ENCODE peak calls at places on chromosome 4, in six cellular contexts. One of them, this sample, is unnamed.

GRCh38 chr4:168585168-168586091 is 88.6 kb downstream of the PALLD start:
- DNase-seq in endothelial cell of umbilical vein: peak
- DNase-seq in WTC11: peak
- DNase-seq in H1: peak
- DNase-seq in K562: peak
- DNase-seq in HepG2: peak
- DNase-seq in this sample: peak

GRCh38 chr4:129387666-129388065 is 291.7 kb downstream of the C4orf33 start:
- DNase-seq in endothelial cell of umbilical vein: no peak
- DNase-seq in WTC11: no peak
- DNase-seq in H1: no peak
- DNase-seq in K562: no peak
- DNase-seq in HepG2: no peak
- DNase-seq in this sample: no peak

GRCh38 chr4:165684177-165684870 is 188.7 kb upstream of the TLL1 start:
- DNase-seq in endothelial cell of umbilical vein: peak
- DNase-seq in WTC11: no peak
- DNase-seq in H1: no peak
- DNase-seq in K562: no peak
- DNase-seq in HepG2: no peak
- DNase-seq in this sample: no peak

GRCh38 chr4:95290702-95291101 is 258.1 kb downstream of the UNC5C start:
- DNase-seq in endothelial cell of umbilical vein: no peak
- DNase-seq in WTC11: no peak
- DNase-seq in H1: no peak
- DNase-seq in K562: no peak
- DNase-seq in HepG2: no peak
- DNase-seq in this sample: no peak

GRCh38 chr4:40672528-40673522 is 43.2 kb upstream of the RBM47 start:
- DNase-seq in endothelial cell of umbilical vein: peak
- DNase-seq in WTC11: peak
- DNase-seq in H1: peak
- DNase-seq in K562: peak
- DNase-seq in HepG2: peak
- DNase-seq in this sample: peak

GRCh38 chr4:158496030-158496741 is 25.5 kb upstream of the RXFP1 start:
- DNase-seq in endothelial cell of umbilical vein: peak
- DNase-seq in WTC11: peak
- DNase-seq in H1: peak
- DNase-seq in K562: peak
- DNase-seq in HepG2: peak
- DNase-seq in this sample: peak

GRCh38 chr4:126991965-126992364 is 640.8 kb upstream of the INTU start:
- DNase-seq in endothelial cell of umbilical vein: no peak
- DNase-seq in WTC11: no peak
- DNase-seq in H1: no peak
- DNase-seq in K562: no peak
- DNase-seq in HepG2: no peak
- DNase-seq in this sample: no peak

GRCh38 chr4:95729596-95729995 is 110.3 kb upstream of the PDHA2 start:
- DNase-seq in endothelial cell of umbilical vein: no peak
- DNase-seq in WTC11: peak
- DNase-seq in H1: no peak
- DNase-seq in K562: no peak
- DNase-seq in HepG2: no peak
- DNase-seq in this sample: no peak

GRCh38 chr4:72218953-72219352 is 187.2 kb downstream of the NPFFR2 start:
- DNase-seq in endothelial cell of umbilical vein: no peak
- DNase-seq in WTC11: no peak
- DNase-seq in H1: no peak
- DNase-seq in K562: no peak
- DNase-seq in HepG2: no peak
- DNase-seq in this sample: no peak

GRCh38 chr4:85210353-85210752 is 243.9 kb upstream of the WDFY3 start:
- DNase-seq in endothelial cell of umbilical vein: no peak
- DNase-seq in WTC11: no peak
- DNase-seq in H1: no peak
- DNase-seq in K562: no peak
- DNase-seq in HepG2: no peak
- DNase-seq in this sample: peak

GRCh38 chr4:75980576-75980975 is 10.2 kb downstream of the SDAD1 start:
- DNase-seq in endothelial cell of umbilical vein: no peak
- DNase-seq in WTC11: no peak
- DNase-seq in H1: no peak
- DNase-seq in K562: no peak
- DNase-seq in HepG2: no peak
- DNase-seq in this sample: no peak

GRCh38 chr4:112036881-112037280 is 108.4 kb upstream of the FAM241A start:
- DNase-seq in endothelial cell of umbilical vein: no peak
- DNase-seq in WTC11: no peak
- DNase-seq in H1: no peak
- DNase-seq in K562: no peak
- DNase-seq in HepG2: no peak
- DNase-seq in this sample: no peak

GRCh38 chr4:77040265-77040664 is 35.5 kb downstream of the CCNI start:
- DNase-seq in endothelial cell of umbilical vein: peak
- DNase-seq in WTC11: no peak
- DNase-seq in H1: no peak
- DNase-seq in K562: no peak
- DNase-seq in HepG2: no peak
- DNase-seq in this sample: no peak

GRCh38 chr4:86596802-86597201 is 2.7 kb downstream of the PTPN13 start:
- DNase-seq in endothelial cell of umbilical vein: no peak
- DNase-seq in WTC11: no peak
- DNase-seq in H1: no peak
- DNase-seq in K562: no peak
- DNase-seq in HepG2: no peak
- DNase-seq in this sample: no peak

GRCh38 chr4:41784191-41784979 is 35.9 kb upstream of the PHOX2B start:
- DNase-seq in endothelial cell of umbilical vein: no peak
- DNase-seq in WTC11: no peak
- DNase-seq in H1: no peak
- DNase-seq in K562: no peak
- DNase-seq in HepG2: no peak
- DNase-seq in this sample: no peak

GRCh38 chr4:15506464-15506863 is 36.8 kb downstream of the CC2D2A start:
- DNase-seq in endothelial cell of umbilical vein: peak
- DNase-seq in WTC11: no peak
- DNase-seq in H1: no peak
- DNase-seq in K562: no peak
- DNase-seq in HepG2: no peak
- DNase-seq in this sample: no peak

GRCh38 chr4:38868055-38868965 is 704 bp downstream of the FAM114A1 start:
- DNase-seq in endothelial cell of umbilical vein: peak
- DNase-seq in WTC11: peak
- DNase-seq in H1: no peak
- DNase-seq in K562: no peak
- DNase-seq in HepG2: no peak
- DNase-seq in this sample: no peak

GRCh38 chr4:139599594-139600374 is 43.8 kb upstream of the SETD7 start:
- DNase-seq in endothelial cell of umbilical vein: peak
- DNase-seq in WTC11: no peak
- DNase-seq in H1: no peak
- DNase-seq in K562: no peak
- DNase-seq in HepG2: peak
- DNase-seq in this sample: peak

GRCh38 chr4:71270901-71271300 is 67.9 kb upstream of the SLC4A4 start:
- DNase-seq in endothelial cell of umbilical vein: peak
- DNase-seq in WTC11: peak
- DNase-seq in H1: no peak
- DNase-seq in K562: peak
- DNase-seq in HepG2: peak
- DNase-seq in this sample: peak

GRCh38 chr4:140244328-140244727 is 90.3 kb upstream of the MAML3 start:
- DNase-seq in endothelial cell of umbilical vein: no peak
- DNase-seq in WTC11: no peak
- DNase-seq in H1: no peak
- DNase-seq in K562: no peak
- DNase-seq in HepG2: no peak
- DNase-seq in this sample: no peak

GRCh38 chr4:111283066-111283677 is 660.3 kb upstream of the PITX2 start:
- DNase-seq in endothelial cell of umbilical vein: peak
- DNase-seq in WTC11: peak
- DNase-seq in H1: peak
- DNase-seq in K562: peak
- DNase-seq in HepG2: peak
- DNase-seq in this sample: peak

GRCh38 chr4:138259801-138260200 is 17.7 kb upstream of the SLC7A11 start:
- DNase-seq in endothelial cell of umbilical vein: peak
- DNase-seq in WTC11: no peak
- DNase-seq in H1: no peak
- DNase-seq in K562: no peak
- DNase-seq in HepG2: no peak
- DNase-seq in this sample: no peak

GRCh38 chr4:56937262-56937661 is 29.6 kb downstream of the REST start:
- DNase-seq in endothelial cell of umbilical vein: peak
- DNase-seq in WTC11: no peak
- DNase-seq in H1: no peak
- DNase-seq in K562: no peak
- DNase-seq in HepG2: no peak
- DNase-seq in this sample: peak

GRCh38 chr4:169484485-169484884 is 127.9 kb downstream of the NEK1 start:
- DNase-seq in endothelial cell of umbilical vein: no peak
- DNase-seq in WTC11: no peak
- DNase-seq in H1: no peak
- DNase-seq in K562: no peak
- DNase-seq in HepG2: no peak
- DNase-seq in this sample: no peak

GRCh38 chr4:67198757-67199156 is 346.5 kb downstream of the CENPC start:
- DNase-seq in endothelial cell of umbilical vein: peak
- DNase-seq in WTC11: no peak
- DNase-seq in H1: no peak
- DNase-seq in K562: no peak
- DNase-seq in HepG2: no peak
- DNase-seq in this sample: no peak

GRCh38 chr4:183366436-183366835 is 44.2 kb upstream of the CLDN24 start:
- DNase-seq in endothelial cell of umbilical vein: no peak
- DNase-seq in WTC11: no peak
- DNase-seq in H1: no peak
- DNase-seq in K562: no peak
- DNase-seq in HepG2: no peak
- DNase-seq in this sample: no peak

GRCh38 chr4:22739933-22740332 is 47.2 kb downstream of the GBA3 start:
- DNase-seq in endothelial cell of umbilical vein: no peak
- DNase-seq in WTC11: no peak
- DNase-seq in H1: no peak
- DNase-seq in K562: no peak
- DNase-seq in HepG2: no peak
- DNase-seq in this sample: no peak
- TF ChIP-seq JUN in endothelial cell of umbilical vein: no peak
- TF ChIP-seq JUN in WTC11: no peak
- TF ChIP-seq JUN in H1: no peak
- TF ChIP-seq JUN in K562: no peak
- TF ChIP-seq JUN in HepG2: no peak
- TF ChIP-seq JUN in this sample: no peak

GRCh38 chr4:7694256-7694775 is 245.3 kb downstream of the AFAP1 start:
- DNase-seq in endothelial cell of umbilical vein: no peak
- DNase-seq in WTC11: no peak
- DNase-seq in H1: no peak
- DNase-seq in K562: no peak
- DNase-seq in HepG2: no peak
- DNase-seq in this sample: no peak
- TF ChIP-seq JUN in endothelial cell of umbilical vein: no peak
- TF ChIP-seq JUN in WTC11: no peak
- TF ChIP-seq JUN in H1: no peak
- TF ChIP-seq JUN in K562: no peak
- TF ChIP-seq JUN in HepG2: no peak
- TF ChIP-seq JUN in this sample: no peak

DNA sequence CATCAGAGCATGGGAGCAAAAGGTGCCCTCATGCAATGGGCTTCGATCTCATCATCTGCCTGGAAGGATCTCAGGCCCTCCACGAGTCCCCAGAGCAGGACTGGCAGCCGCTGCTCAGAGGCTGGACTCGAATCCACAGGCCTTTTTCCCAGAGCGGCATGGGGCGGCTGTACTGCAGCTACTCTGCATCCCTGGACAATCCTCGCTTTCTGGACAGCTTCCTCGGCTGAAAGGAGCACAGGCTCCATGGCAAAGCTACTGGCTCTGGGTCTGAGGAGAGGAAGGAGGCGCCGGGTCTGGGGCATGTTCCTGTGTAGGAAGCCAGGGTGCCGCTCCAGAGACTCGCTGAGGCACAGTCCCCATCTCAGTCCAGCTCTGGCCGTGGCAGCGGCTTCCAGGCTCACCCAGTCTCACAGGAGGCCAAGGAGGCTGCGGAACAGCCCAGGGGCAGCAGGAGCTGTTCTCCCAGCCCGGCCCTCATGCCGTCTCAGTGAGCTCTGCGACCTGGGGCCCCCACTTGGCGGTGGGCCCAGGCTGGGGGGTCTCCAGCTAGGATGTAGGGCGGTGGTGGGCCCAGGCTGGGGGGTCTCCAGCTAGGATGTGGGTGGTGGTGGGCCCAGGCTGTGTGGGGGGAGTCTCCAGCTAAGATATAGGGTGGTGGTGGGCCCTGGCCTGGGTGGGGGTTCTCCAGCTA is 2.7 kb upstream of the SPON2 start:
- DNase-seq in endothelial cell of umbilical vein: no peak
- DNase-seq in WTC11: no peak
- DNase-seq in H1: no peak
- DNase-seq in K562: no peak
- DNase-seq in HepG2: no peak
- DNase-seq in this sample: no peak
- TF ChIP-seq JUN in endothelial cell of umbilical vein: no peak
- TF ChIP-seq JUN in WTC11: no peak
- TF ChIP-seq JUN in H1: no peak
- TF ChIP-seq JUN in K562: no peak
- TF ChIP-seq JUN in HepG2: no peak
- TF ChIP-seq JUN in this sample: no peak

GRCh38 chr4:159506801-159507517 is 404.1 kb downstream of the RAPGEF2 start:
- DNase-seq in endothelial cell of umbilical vein: no peak
- DNase-seq in WTC11: no peak
- DNase-seq in H1: no peak
- DNase-seq in K562: no peak
- DNase-seq in HepG2: no peak
- DNase-seq in this sample: no peak

GRCh38 chr4:159498371-159499115 is 395.7 kb downstream of the RAPGEF2 start:
- DNase-seq in endothelial cell of umbilical vein: no peak
- DNase-seq in WTC11: no peak
- DNase-seq in H1: no peak
- DNase-seq in K562: no peak
- DNase-seq in HepG2: peak
- DNase-seq in this sample: no peak

GRCh38 chr4:159505275-159505975 is 402.5 kb downstream of the RAPGEF2 start:
- DNase-seq in endothelial cell of umbilical vein: no peak
- DNase-seq in WTC11: no peak
- DNase-seq in H1: no peak
- DNase-seq in K562: no peak
- DNase-seq in HepG2: no peak
- DNase-seq in this sample: no peak

GRCh38 chr4:159504634-159505033 is 401.8 kb downstream of the RAPGEF2 start:
- DNase-seq in endothelial cell of umbilical vein: peak
- DNase-seq in WTC11: no peak
- DNase-seq in H1: no peak
- DNase-seq in K562: no peak
- DNase-seq in HepG2: no peak
- DNase-seq in this sample: no peak

GRCh38 chr4:159503243-159503642 is 400.4 kb downstream of the RAPGEF2 start:
- DNase-seq in endothelial cell of umbilical vein: no peak
- DNase-seq in WTC11: no peak
- DNase-seq in H1: peak
- DNase-seq in K562: no peak
- DNase-seq in HepG2: no peak
- DNase-seq in this sample: no peak
- TF ChIP-seq JUN in endothelial cell of umbilical vein: no peak
- TF ChIP-seq JUN in WTC11: no peak
- TF ChIP-seq JUN in H1: no peak
- TF ChIP-seq JUN in K562: no peak
- TF ChIP-seq JUN in HepG2: no peak
- TF ChIP-seq JUN in this sample: no peak

GRCh38 chr4:5967783-5968182 is 50.4 kb downstream of the C4orf50 start:
- DNase-seq in endothelial cell of umbilical vein: no peak
- DNase-seq in WTC11: no peak
- DNase-seq in H1: no peak
- DNase-seq in K562: no peak
- DNase-seq in HepG2: no peak
- DNase-seq in this sample: no peak
- TF ChIP-seq JUN in endothelial cell of umbilical vein: no peak
- TF ChIP-seq JUN in WTC11: no peak
- TF ChIP-seq JUN in H1: no peak
- TF ChIP-seq JUN in K562: no peak
- TF ChIP-seq JUN in HepG2: no peak
- TF ChIP-seq JUN in this sample: no peak